ENCODE peak calls at places on chromosomes 12 and 14, in four cellular contexts. N is hepatocyte, T is brain microvascular endothelial cell, R is PC-9. A is an unnamed sample.

GRCh38 chr12:131850856-131851559 is 22.8 kb downstream of the MMP17 start:
- DNase-seq in N (peak; percentile 63), T (no peak), R (peak; percentile 83), A (peak; percentile 96)

GRCh38 chr12:104748356-104748755 is 209.7 kb downstream of the SLC41A2 start:
- DNase-seq in N (no peak), T (no peak), R (no peak), A (no peak)

GRCh38 chr14:84894254-84894653 is 635.7 kb upstream of the FLRT2 start:
- DNase-seq in N (no peak), T (no peak), R (no peak), A (no peak)

GRCh38 chr12:20455001-20455706 is 86.8 kb downstream of the PDE3A start:
- DNase-seq in N (no peak), T (no peak), R (no peak), A (no peak)

GRCh38 chr12:12779529-12779928 is 5.9 kb upstream of the APOLD1 start:
- DNase-seq in N (peak; percentile 58), T (peak; percentile 67), R (no peak), A (no peak)

GRCh38 chr12:129530517-129530916 is 373.3 kb downstream of the TMEM132D start:
- DNase-seq in N (no peak), T (no peak), R (no peak), A (no peak)

GRCh38 chr14:29941401-29941800 is 13.8 kb upstream of the PRKD1 start:
- DNase-seq in N (no peak), T (no peak), R (no peak), A (no peak)

GRCh38 chr12:49233842-49234526 is 30.9 kb upstream of the TUBA1C start:
- DNase-seq in N (no peak), T (no peak), R (no peak), A (no peak)

GRCh38 chr14:101193126-101193844 is 289.8 kb upstream of the RTL1 start:
- DNase-seq in N (no peak), T (no peak), R (no peak), A (no peak)

GRCh38 chr12:64085996-64086395 is 136.1 kb downstream of the KICS2 start:
- DNase-seq in N (no peak), T (no peak), R (no peak), A (no peak)

GRCh38 chr12:14367097-14367661 is 1.7 kb downstream of the ATF7IP start:
- DNase-seq in N (peak; percentile 43), T (no peak), R (no peak), A (no peak)

GRCh38 chr14:81102217-81102616 is 118.5 kb downstream of the GTF2A1 start:
- DNase-seq in N (no peak), T (no peak), R (no peak), A (no peak)

GRCh38 chr14:100256339-100256895 is 17.5 kb downstream of the YY1 start:
- DNase-seq in N (no peak), T (no peak), R (no peak), A (no peak)

GRCh38 chr12:96427269-96427729 is 27.1 kb upstream of the CDK17 start:
- DNase-seq in N (peak; percentile 79), T (peak; percentile 100), R (peak; percentile 54), A (no peak)

GRCh38 chr14:99624971-99625370 is 20.0 kb upstream of the HHIPL1 start:
- DNase-seq in N (no peak), T (no peak), R (no peak), A (no peak)

GRCh38 chr14:64540208-64541202 is at the start of gene HSPA2:
- DNase-seq in N (peak; percentile 97), T (peak; percentile 99), R (peak; percentile 100), A (peak; percentile 98)

GRCh38 chr12:14937014-14937413 is 1.3 kb downstream of the ERP27 start:
- DNase-seq in N (no peak), T (no peak), R (no peak), A (no peak)

GRCh38 chr14:102796661-102797190 is 19.5 kb downstream of the TRAF3 start:
- DNase-seq in N (no peak), T (no peak), R (no peak), A (no peak)

GRCh38 chr14:102076793-102077759 is 9.8 kb downstream of the HSP90AA1 start:
- DNase-seq in N (no peak), T (no peak), R (no peak), A (no peak)

GRCh38 chr12:81759215-81759991 is at the start of gene PPFIA2:
- DNase-seq in N (peak; percentile 35), T (peak; percentile 26), R (peak; percentile 2), A (peak; percentile 11)

GRCh38 chr12:13203028-13203922 is 6.7 kb downstream of the EMP1 start:
- DNase-seq in N (no peak), T (no peak), R (peak; percentile 83), A (no peak)

DNA sequence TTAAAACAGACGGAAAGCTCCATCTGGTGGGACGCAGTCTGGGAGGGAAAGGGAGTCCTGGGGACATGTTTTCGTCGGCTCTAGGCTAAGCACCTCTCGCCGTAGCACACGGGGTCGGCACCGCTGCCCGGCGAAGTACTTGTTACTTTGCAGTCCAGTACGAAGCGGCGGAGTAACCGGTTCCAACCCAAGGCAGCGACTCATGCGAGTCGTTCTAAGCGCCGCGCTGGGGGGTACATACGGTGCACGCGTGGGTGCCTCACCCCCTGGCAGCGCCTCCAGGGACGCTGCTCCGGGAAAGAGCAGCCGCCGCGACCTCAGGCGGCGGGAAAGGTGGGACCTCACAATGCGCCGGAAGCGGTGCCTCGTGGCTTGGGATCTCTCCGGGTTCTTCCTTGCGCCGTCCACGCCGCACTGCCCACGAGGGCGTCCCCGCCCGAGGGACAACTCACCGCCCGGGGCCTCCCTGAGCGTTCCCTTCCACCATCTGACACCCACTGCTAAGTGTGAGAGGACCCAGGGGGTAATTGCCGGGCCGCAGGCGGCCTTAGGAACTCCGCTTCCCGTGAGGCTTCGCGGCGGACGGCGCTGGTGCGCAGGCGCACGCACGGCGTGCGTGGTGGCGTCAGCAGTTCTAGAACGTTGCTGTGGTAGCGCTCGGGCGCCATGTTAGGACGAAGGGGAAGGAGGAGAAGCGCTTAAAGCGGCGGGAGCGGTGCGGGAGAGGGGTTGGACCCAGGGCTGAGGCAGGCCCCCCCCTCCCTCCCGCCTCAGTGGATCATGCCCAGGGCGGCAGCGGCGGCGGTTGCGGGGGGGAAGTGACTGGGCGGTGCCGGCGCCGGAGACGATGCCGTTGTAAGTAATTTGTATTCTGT is at the start of gene PAPOLA:
- DNase-seq in N (peak; percentile 97), T (peak; percentile 91), R (peak; percentile 69), A (peak; percentile 94)
- TF ChIP-seq CTCF in N (no peak), T (peak; percentile 27), R (no peak), A (no peak)

GRCh38 chr12:74412607-74413230 is 124.9 kb upstream of the ATXN7L3B start:
- DNase-seq in N (peak; percentile 28), T (no peak), R (no peak), A (no peak)
- TF ChIP-seq CTCF in N (peak; percentile 68), T (no peak), R (peak; percentile 69), A (no peak)

GRCh38 chr12:4141344-4142270 is 132.0 kb upstream of the CCND2 start:
- DNase-seq in N (no peak), T (no peak), R (no peak), A (no peak)

GRCh38 chr12:4145990-4146859 is 127.3 kb upstream of the CCND2 start:
- DNase-seq in N (no peak), T (no peak), R (no peak), A (no peak)

GRCh38 chr12:4140607-4141301 is 132.8 kb upstream of the CCND2 start:
- DNase-seq in N (no peak), T (no peak), R (no peak), A (no peak)

GRCh38 chr12:4144676-4145075 is 128.9 kb upstream of the CCND2 start:
- DNase-seq in N (no peak), T (no peak), R (no peak), A (no peak)

GRCh38 chr12:4143909-4144308 is 129.7 kb upstream of the CCND2 start:
- DNase-seq in N (no peak), T (no peak), R (no peak), A (peak; percentile 17)
- TF ChIP-seq CTCF in N (no peak), T (no peak), R (no peak), A (no peak)

GRCh38 chr14:22925513-22925912 is 3.7 kb downstream of the PRMT5 start:
- DNase-seq in N (no peak), T (no peak), R (no peak), A (no peak)
- TF ChIP-seq CTCF in N (no peak), T (no peak), R (no peak), A (no peak)

A was measured in Calu3.